ENCODE peak calls at places on chromosomes 16 and 17, in five cellular contexts. I is left lung, F is BJ, Y is ascending aorta, S is endothelial cell of umbilical vein. R is an unnamed sample.

GRCh38 chr16:20910781-20911321 is 10.3 kb downstream of the LYRM1 start:
- DNase-seq in I (no peak), F (peak; percentile 98), Y (no peak), S (peak; percentile 95), R (no peak)

GRCh38 chr17:41538565-41538991 is 10.5 kb upstream of the KRT19 start:
- DNase-seq in I (no peak), F (no peak), Y (no peak), S (no peak), R (no peak)

GRCh38 chr17:78923660-78924453 is 1.3 kb downstream of the TIMP2 start:
- DNase-seq in I (peak; percentile 95), F (no peak), Y (no peak), S (peak; percentile 14), R (no peak)

GRCh38 chr16:3665508-3665907 is 11.0 kb downstream of the DNASE1 start:
- DNase-seq in I (peak; percentile 66), F (no peak), Y (no peak), S (no peak), R (no peak)

GRCh38 chr17:10626378-10626777 is 30.7 kb downstream of the MYH3 start:
- DNase-seq in I (no peak), F (no peak), Y (no peak), S (no peak), R (no peak)

GRCh38 chr16:55384848-55385247 is 60.8 kb downstream of the IRX6 start:
- DNase-seq in I (no peak), F (no peak), Y (no peak), S (no peak), R (no peak)

GRCh38 chr17:49194297-49194607 is 16.1 kb downstream of the GNGT2 start:
- DNase-seq in I (no peak), F (no peak), Y (no peak), S (no peak), R (no peak)

GRCh38 chr16:75293746-75294145 is 42.3 kb upstream of the BCAR1 start:
- DNase-seq in I (no peak), F (no peak), Y (no peak), S (no peak), R (no peak)

GRCh38 chr17:40335620-40336019 is 26.6 kb downstream of the RARA start:
- DNase-seq in I (no peak), F (no peak), Y (no peak), S (no peak), R (no peak)

GRCh38 chr17:44977065-44977464 is 9.0 kb upstream of the C1QL1 start:
- DNase-seq in I (no peak), F (no peak), Y (no peak), S (no peak), R (no peak)

GRCh38 chr17:6508519-6509294 is 47.6 kb downstream of the PITPNM3 start:
- DNase-seq in I (no peak), F (no peak), Y (no peak), S (no peak), R (no peak)

GRCh38 chr16:74749291-74750055 is 25.1 kb downstream of the FA2H start:
- DNase-seq in I (no peak), F (no peak), Y (no peak), S (no peak), R (no peak)

GRCh38 chr16:15690296-15690695 is 40.3 kb downstream of the NDE1 start:
- DNase-seq in I (no peak), F (no peak), Y (peak; percentile 74), S (no peak), R (no peak)

GRCh38 chr16:89031715-89032659 is 55.0 kb upstream of the CBFA2T3 start:
- DNase-seq in I (peak; percentile 87), F (no peak), Y (no peak), S (no peak), R (no peak)

GRCh38 chr17:6442775-6443174 is 1.5 kb upstream of the PIMREG start:
- DNase-seq in I (no peak), F (no peak), Y (no peak), S (no peak), R (no peak)

GRCh38 chr17:7249830-7250229 is 1.7 kb downstream of the CTDNEP1 start:
- DNase-seq in I (no peak), F (no peak), Y (no peak), S (no peak), R (no peak)

GRCh38 chr16:85265161-85265784 is 153.0 kb upstream of the CIBAR2 start:
- DNase-seq in I (no peak), F (no peak), Y (no peak), S (no peak), R (no peak)

GRCh38 chr16:9364721-9365693 is 273.6 kb downstream of the HAPSTR1 start:
- DNase-seq in I (no peak), F (no peak), Y (peak; percentile 93), S (no peak), R (no peak)

GRCh38 chr16:70685938-70686375 is at the start of gene MTSS2:
- DNase-seq in I (peak; percentile 90), F (no peak), Y (peak; percentile 90), S (peak; percentile 89), R (no peak)

GRCh38 chr17:41530062-41531048 is 2.2 kb upstream of the KRT19 start:
- DNase-seq in I (no peak), F (peak; percentile 75), Y (no peak), S (peak; percentile 90), R (no peak)

GRCh38 chr17:40779181-40779909 is 3.0 kb downstream of the KRT27 start:
- DNase-seq in I (peak; percentile 87), F (no peak), Y (no peak), S (no peak), R (no peak)

GRCh38 chr17:21249911-21250703 is 3.1 kb downstream of the NATD1 start:
- DNase-seq in I (no peak), F (no peak), Y (no peak), S (no peak), R (no peak)

GRCh38 chr17:81707725-81708646 is 4.1 kb upstream of the SLC25A10 start:
- DNase-seq in I (no peak), F (no peak), Y (no peak), S (no peak), R (no peak)

GRCh38 chr17:73591278-73592078 is 52.8 kb downstream of the SDK2 start:
- DNase-seq in I (peak; percentile 31), F (no peak), Y (no peak), S (no peak), R (no peak)

GRCh38 chr16:88799569-88800276 is 3.9 kb upstream of the CDT1 start:
- DNase-seq in I (no peak), F (no peak), Y (no peak), S (no peak), R (no peak)

GRCh38 chr17:15109608-15110007 is 155.5 kb downstream of the PMP22 start:
- DNase-seq in I (no peak), F (no peak), Y (no peak), S (no peak), R (no peak)

GRCh38 chr17:31877341-31877740 is 18.3 kb upstream of the COPRS start:
- DNase-seq in I (no peak), F (no peak), Y (peak; percentile 70), S (no peak), R (no peak)

GRCh38 chr17:46832945-46833839 is 14.7 kb upstream of the WNT3 start:
- DNase-seq in I (no peak), F (peak; percentile 19), Y (no peak), S (no peak), R (no peak)

GRCh38 chr16:68448360-68448970 is at the start of gene SMPD3:
- DNase-seq in I (peak; percentile 97), F (peak; percentile 90), Y (peak; percentile 93), S (peak; percentile 98), R (peak; percentile 89)

GRCh38 chr16:67429053-67429798 is 1.7 kb upstream of the HSD11B2 start:
- DNase-seq in I (no peak), F (no peak), Y (no peak), S (no peak), R (no peak)

GRCh38 chr16:86850675-86851074 is 272.3 kb downstream of the FOXL1 start:
- DNase-seq in I (no peak), F (no peak), Y (no peak), S (peak; percentile 55), R (no peak)
- H3K4me3 ChIP-seq in I (no peak overlapping the region), F (no peak overlapping the region), Y (no peak overlapping the region), S (no peak overlapping the region), R (no peak overlapping the region)

GRCh38 chr16:11471548-11471947 is 115.2 kb downstream of the LITAF start:
- DNase-seq in I (no peak), F (no peak), Y (no peak), S (no peak), R (no peak)

GRCh38 chr16:11470676-11471415 is 115.9 kb downstream of the LITAF start:
- DNase-seq in I (no peak), F (no peak), Y (no peak), S (no peak), R (no peak)

GRCh38 chr16:11473728-11474127 is 113.0 kb downstream of the LITAF start:
- DNase-seq in I (no peak), F (no peak), Y (no peak), S (no peak), R (no peak)

GRCh38 chr16:11472851-11473250 is 113.9 kb downstream of the LITAF start:
- DNase-seq in I (no peak), F (no peak), Y (no peak), S (no peak), R (no peak)

GRCh38 chr16:11472410-11472809 is 114.3 kb downstream of the LITAF start:
- DNase-seq in I (no peak), F (no peak), Y (no peak), S (no peak), R (no peak)
- H3K4me3 ChIP-seq in I (no peak overlapping the region), F (no peak overlapping the region), Y (no peak overlapping the region), S (no peak overlapping the region), R (no peak overlapping the region)

DNA sequence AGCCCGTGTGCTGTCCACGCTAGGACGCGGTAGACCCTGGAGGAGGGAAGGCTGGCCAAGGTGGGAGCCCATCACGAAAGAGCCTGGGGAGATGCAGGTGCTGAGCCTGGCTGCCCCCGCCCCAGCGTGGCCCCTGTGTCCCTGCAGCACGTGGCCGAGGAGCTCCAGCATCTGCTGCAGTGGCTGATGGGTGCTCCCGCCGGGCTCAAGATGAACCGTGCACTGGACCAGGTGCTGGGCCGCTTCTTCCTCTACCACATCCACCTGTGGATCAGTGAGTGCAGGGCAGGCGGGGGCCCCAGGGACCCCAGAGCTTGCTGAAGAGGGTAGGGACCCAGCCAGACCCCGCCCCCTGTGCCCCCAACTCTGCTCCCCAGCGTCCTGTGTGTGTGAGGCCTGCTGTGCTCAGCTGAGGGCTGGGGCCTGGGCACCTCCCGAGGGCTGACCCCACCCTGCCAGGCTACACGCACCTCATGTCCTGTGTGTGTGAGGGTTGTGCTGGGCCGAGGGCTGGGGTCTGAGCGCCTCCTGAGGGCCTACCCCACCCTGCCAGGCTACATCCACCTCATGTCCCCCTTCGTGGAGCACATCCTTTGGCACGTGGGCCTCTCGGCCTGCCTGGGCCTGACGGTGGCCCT is 8.6 kb downstream of the PIGQ start:
- DNase-seq in I (no peak), F (no peak), Y (no peak), S (no peak), R (no peak)
- H3K4me3 ChIP-seq in I (no peak overlapping the region), F (no peak overlapping the region), Y (no peak overlapping the region), S (no peak overlapping the region), R (no peak overlapping the region)

GRCh38 chr17:42673885-42674754 is 2.7 kb downstream of the PLEKHH3 start:
- DNase-seq in I (no peak), F (no peak), Y (peak; percentile 77), S (peak; percentile 18), R (no peak)

GRCh38 chr17:42675984-42676423 is 790 bp downstream of the PLEKHH3 start:
- DNase-seq in I (peak; percentile 91), F (no peak), Y (peak; percentile 78), S (peak; percentile 45), R (no peak)

GRCh38 chr17:42674755-42675347 is 1.9 kb downstream of the PLEKHH3 start:
- DNase-seq in I (no peak), F (no peak), Y (no peak), S (no peak), R (no peak)

GRCh38 chr17:42676424-42677011 is at the start of gene PLEKHH3:
- DNase-seq in I (no peak), F (no peak), Y (peak; percentile 69), S (no peak), R (no peak)

GRCh38 chr17:42675348-42675983 is 1.3 kb downstream of the PLEKHH3 start:
- DNase-seq in I (no peak), F (no peak), Y (peak; percentile 64), S (no peak), R (no peak)
- H3K4me3 ChIP-seq in I (peak overlapping the region; percentile 90), F (peak overlapping the region; percentile 83), Y (peak overlapping the region; percentile 67), S (peak overlapping the region; percentile 87), R (peak overlapping the region; percentile 97)

R was measured in esophagus squamous epithelium.